ENCODE peak calls at places on chromosomes 12 and 14, in ten cellular contexts. I, O, P, B, V, X, Q, R, A and W are unnamed samples. For H3K36me3 and H3K4me1, the result is how much of the 10 kb centered on the place peaks cover.

GRCh38 chr14:99899578-99900178 is 106.5 kb downstream of the EML1 start:
- DNase-seq in I (no peak), O (peak), P (no peak), B (no peak), V (no peak), X (peak), Q (no peak), R (no peak), A (no peak), W (no peak)

GRCh38 chr14:20641591-20641990 is at the start of gene OR6S1:
- DNase-seq in I (no peak), O (no peak), P (no peak), B (no peak), V (no peak), X (no peak), Q (no peak), R (no peak), A (no peak), W (no peak)

GRCh38 chr14:89912667-89913211 is 41.8 kb downstream of the EFCAB11 start:
- DNase-seq in I (peak), O (peak), P (no peak), B (no peak), V (no peak), X (no peak), Q (no peak), R (peak), A (no peak), W (no peak)

GRCh38 chr14:65849558-65849957 is 437.0 kb downstream of the FUT8 start:
- DNase-seq in I (no peak), O (no peak), P (no peak), B (no peak), V (peak), X (no peak), Q (no peak), R (no peak), A (no peak), W (no peak)

GRCh38 chr12:131085816-131086591 is 132.3 kb downstream of the ADGRD1 start:
- DNase-seq in I (peak), O (no peak), P (no peak), B (peak), V (peak), X (no peak), Q (no peak), R (no peak), A (no peak), W (peak)

GRCh38 chr12:31845613-31846321 is 113.4 kb upstream of the RESF1 start:
- DNase-seq in I (no peak), O (no peak), P (no peak), B (no peak), V (no peak), X (no peak), Q (no peak), R (no peak), A (no peak), W (no peak)

GRCh38 chr12:65696227-65696626 is 128.1 kb upstream of the HMGA2 start:
- DNase-seq in I (no peak), O (peak), P (no peak), B (no peak), V (no peak), X (no peak), Q (no peak), R (no peak), A (no peak), W (no peak)

GRCh38 chr12:89756638-89757321 is 48.1 kb upstream of the ATP2B1 start:
- DNase-seq in I (no peak), O (peak), P (no peak), B (no peak), V (no peak), X (no peak), Q (no peak), R (no peak), A (no peak), W (no peak)

GRCh38 chr12:51234533-51234932 is 4.1 kb upstream of the DAZAP2 start:
- DNase-seq in I (no peak), O (no peak), P (no peak), B (no peak), V (no peak), X (no peak), Q (no peak), R (no peak), A (no peak), W (no peak)

GRCh38 chr14:73227812-73228781 is 9.2 kb upstream of the PAPLN start:
- DNase-seq in I (peak), O (peak), P (no peak), B (no peak), V (no peak), X (no peak), Q (no peak), R (peak), A (no peak), W (peak)

GRCh38 chr14:69181491-69181890 is 9.8 kb upstream of the EXD2 start:
- DNase-seq in I (no peak), O (no peak), P (no peak), B (no peak), V (no peak), X (no peak), Q (no peak), R (no peak), A (no peak), W (no peak)

GRCh38 chr14:78302841-78303240 is 132.7 kb downstream of the NRXN3 start:
- DNase-seq in I (no peak), O (no peak), P (no peak), B (no peak), V (no peak), X (no peak), Q (no peak), R (no peak), A (no peak), W (no peak)

GRCh38 chr12:99043319-99043914 is 398.3 kb downstream of the APAF1 start:
- DNase-seq in I (peak), O (peak), P (no peak), B (peak), V (peak), X (no peak), Q (no peak), R (peak), A (peak), W (peak)

GRCh38 chr14:39102265-39102968 is 618 bp downstream of the SEC23A start:
- DNase-seq in I (no peak), O (peak), P (no peak), B (no peak), V (no peak), X (no peak), Q (no peak), R (no peak), A (no peak), W (no peak)

GRCh38 chr12:32437095-32437515 is 37.7 kb downstream of the FGD4 start:
- DNase-seq in I (no peak), O (peak), P (no peak), B (no peak), V (no peak), X (no peak), Q (no peak), R (no peak), A (no peak), W (no peak)

GRCh38 chr12:57632369-57632897 is 568 bp downstream of the B4GALNT1 start:
- DNase-seq in I (no peak), O (peak), P (no peak), B (no peak), V (peak), X (peak), Q (no peak), R (no peak), A (no peak), W (peak)

GRCh38 chr12:74780458-74781241 is 243.0 kb downstream of the ATXN7L3B start:
- DNase-seq in I (no peak), O (peak), P (no peak), B (no peak), V (no peak), X (no peak), Q (no peak), R (no peak), A (no peak), W (no peak)

GRCh38 chr14:100581228-100582145 is 5.7 kb downstream of the BEGAIN start:
- DNase-seq in I (peak), O (no peak), P (no peak), B (peak), V (no peak), X (no peak), Q (no peak), R (no peak), A (no peak), W (peak)

GRCh38 chr12:58710896-58711295 is 209.4 kb downstream of the LRIG3 start:
- DNase-seq in I (no peak), O (no peak), P (no peak), B (no peak), V (no peak), X (no peak), Q (no peak), R (no peak), A (no peak), W (no peak)

GRCh38 chr12:6829532-6830220 is 1.5 kb downstream of the P3H3 start:
- DNase-seq in I (no peak), O (no peak), P (no peak), B (no peak), V (no peak), X (no peak), Q (no peak), R (no peak), A (no peak), W (peak)

GRCh38 chr12:129186952-129187351 is 333.7 kb downstream of the GLT1D1 start:
- DNase-seq in I (no peak), O (peak), P (no peak), B (no peak), V (no peak), X (no peak), Q (no peak), R (no peak), A (no peak), W (no peak)
- TF ChIP-seq CTCF in I (no peak), O (peak), P (no peak), B (no peak), V (no peak), X (no peak), Q (no peak), R (no peak), A (no peak), W (no peak)

GRCh38 chr12:11861155-11861863 is 209.4 kb upstream of the BCL2L14 start:
- DNase-seq in I (no peak), O (no peak), P (no peak), B (no peak), V (no peak), X (no peak), Q (no peak), R (no peak), A (no peak), W (no peak)

GRCh38 chr12:11863478-11863906 is 207.2 kb upstream of the BCL2L14 start:
- DNase-seq in I (no peak), O (no peak), P (no peak), B (no peak), V (peak), X (no peak), Q (no peak), R (peak), A (no peak), W (peak)

GRCh38 chr12:11862794-11863193 is 207.9 kb upstream of the BCL2L14 start:
- DNase-seq in I (no peak), O (no peak), P (no peak), B (no peak), V (no peak), X (no peak), Q (no peak), R (peak), A (no peak), W (no peak)

GRCh38 chr12:11863988-11864387 is 206.8 kb upstream of the BCL2L14 start:
- DNase-seq in I (no peak), O (no peak), P (no peak), B (no peak), V (no peak), X (no peak), Q (no peak), R (peak), A (no peak), W (no peak)

DNA sequence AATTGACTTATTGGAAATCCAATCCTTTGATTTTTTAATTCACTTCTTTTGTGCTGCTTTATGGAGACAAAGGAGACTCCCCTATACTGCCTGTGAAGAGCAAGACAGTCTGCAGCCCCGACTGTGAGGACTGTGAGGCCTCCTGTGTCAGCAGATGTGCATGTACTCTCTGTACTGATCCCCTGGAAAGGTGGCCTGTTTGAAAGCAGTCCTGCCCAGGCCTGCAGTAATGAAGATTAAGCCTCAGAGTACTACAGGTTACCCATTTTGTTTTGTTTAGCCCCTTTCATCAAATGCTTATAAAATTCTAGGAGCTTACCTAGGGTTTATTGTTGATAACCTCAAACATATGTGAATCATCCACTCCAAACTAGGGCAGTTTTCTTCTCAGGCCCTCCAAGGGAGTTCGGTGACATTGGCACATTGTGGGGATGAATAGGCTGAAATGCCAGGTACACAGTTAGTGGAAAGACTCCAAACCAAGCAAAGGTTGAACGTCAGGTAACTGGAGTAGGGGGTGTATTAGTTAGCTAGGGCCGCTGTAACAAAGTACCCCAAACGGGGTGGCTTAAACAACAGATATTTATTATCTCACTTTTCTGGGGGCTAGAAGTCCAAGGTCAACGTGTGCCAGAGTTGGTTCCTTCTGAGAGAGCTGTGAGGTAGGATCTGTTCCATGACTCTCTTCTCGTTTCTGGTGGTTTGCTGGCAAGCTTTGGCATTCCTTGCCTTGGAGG is 208.7 kb upstream of the BCL2L14 start:
- DNase-seq in I (no peak), O (no peak), P (no peak), B (no peak), V (no peak), X (no peak), Q (no peak), R (no peak), A (no peak), W (no peak)
- H3K36me3 ChIP-seq in I (under half), O (under half), P (under half), B (under half), V (under half), X (under half), Q (under half), R (under half), A (under half), W (under half)

GRCh38 chr12:84891106-84891838 is 21.3 kb downstream of the SLC6A15 start:
- DNase-seq in I (no peak), O (no peak), P (no peak), B (no peak), V (no peak), X (no peak), Q (no peak), R (no peak), A (no peak), W (no peak)
- H3K4me1 ChIP-seq in I (under half), O (under half), P (under half), B (under half), V (under half), X (under half), Q (under half), R (under half), A (under half), W (under half)

DNA sequence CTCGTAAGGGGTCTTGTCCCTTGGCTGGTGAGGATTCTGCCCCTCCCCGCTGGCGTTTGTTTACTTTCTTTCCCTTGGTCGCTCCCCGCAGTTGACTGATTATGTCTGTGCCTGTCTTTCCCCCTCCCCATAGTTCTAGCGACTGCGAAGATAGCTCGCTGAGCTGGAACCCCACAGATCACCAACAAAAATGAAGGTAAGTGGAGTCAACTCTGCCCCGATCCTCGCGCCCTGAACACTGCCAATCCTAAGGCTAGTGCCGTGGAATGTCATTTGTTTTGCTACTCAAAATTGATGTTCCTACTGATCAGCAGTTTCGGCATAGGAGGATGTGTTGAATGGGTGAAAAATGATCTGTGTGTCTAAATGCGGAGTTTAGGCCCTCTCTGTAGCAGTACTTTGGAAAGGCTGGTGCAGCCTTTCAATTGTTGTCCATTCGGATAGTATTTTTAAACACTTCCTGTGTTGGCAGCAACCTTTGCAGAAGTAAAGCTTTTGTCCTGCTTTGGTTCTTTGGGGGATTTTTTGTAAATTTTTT is 1.4 kb downstream of the ARID4A start:
- DNase-seq in I (no peak), O (peak), P (no peak), B (no peak), V (no peak), X (no peak), Q (no peak), R (no peak), A (no peak), W (no peak)
- TF ChIP-seq CTCF in I (no peak), O (no peak), P (no peak), B (no peak), V (no peak), X (no peak), Q (no peak), R (no peak), A (no peak), W (no peak)

DNA sequence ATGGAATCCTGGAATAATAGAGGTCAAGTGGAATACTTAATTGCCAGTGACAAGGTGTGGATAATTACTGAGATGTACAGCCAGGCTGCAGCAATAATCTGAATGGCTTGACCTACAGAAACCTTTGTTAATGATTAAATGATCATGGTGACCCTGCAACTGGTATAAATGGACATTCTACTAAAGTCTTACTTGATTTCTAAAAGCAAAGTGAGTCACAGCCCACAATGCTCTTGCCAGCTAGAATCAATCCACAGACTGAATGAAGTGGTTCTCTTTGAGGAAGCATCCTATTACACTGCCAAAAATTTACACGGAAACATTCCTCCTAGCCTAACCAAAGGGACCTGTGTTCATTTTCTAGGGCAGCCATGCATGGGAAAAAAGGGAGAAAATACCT is 518.5 kb downstream of the SOX5 start:
- DNase-seq in I (no peak), O (no peak), P (no peak), B (no peak), V (no peak), X (no peak), Q (no peak), R (no peak), A (no peak), W (no peak)
- H3K36me3 ChIP-seq in I (under half), O (under half), P (under half), B (under half), V (under half), X (under half), Q (under half), R (under half), A (under half), W (under half)

GRCh38 chr14:85576161-85576560 is 46.2 kb downstream of the FLRT2 start:
- DNase-seq in I (no peak), O (no peak), P (no peak), B (no peak), V (no peak), X (no peak), Q (no peak), R (no peak), A (no peak), W (no peak)
- H3K4me1 ChIP-seq in I (under half), O (under half), P (under half), B (under half), V (under half), X (under half), Q (under half), R (under half), A (under half), W (under half)

GRCh38 chr12:42372154-42372791 is 46.3 kb downstream of the PPHLN1 start:
- DNase-seq in I (no peak), O (peak), P (no peak), B (no peak), V (no peak), X (no peak), Q (no peak), R (no peak), A (no peak), W (peak)
- TF ChIP-seq CTCF in I (peak), O (peak), P (peak), B (peak), V (peak), X (peak), Q (peak), R (peak), A (peak), W (peak)

DNA sequence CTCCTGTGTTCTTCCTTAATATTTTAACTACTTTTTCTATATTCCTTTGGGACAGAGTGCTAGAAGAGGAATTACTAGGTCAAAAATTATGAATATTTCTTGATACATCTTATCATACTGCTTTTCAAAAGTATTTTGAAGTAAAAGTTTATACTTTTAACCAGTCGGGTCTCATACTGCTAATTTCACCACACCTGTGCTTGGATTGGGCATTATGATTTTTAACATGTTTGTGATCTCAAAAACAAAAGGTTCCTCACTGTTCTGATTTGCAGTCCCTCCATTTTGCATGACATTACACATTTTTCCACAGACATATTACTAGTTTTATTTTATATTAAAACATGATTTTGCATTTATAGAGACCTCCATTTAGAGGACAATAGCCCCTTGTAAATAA is 32.9 kb downstream of the MRPL42 start:
- DNase-seq in I (no peak), O (no peak), P (no peak), B (no peak), V (no peak), X (no peak), Q (no peak), R (no peak), A (no peak), W (no peak)
- H3K36me3 ChIP-seq in I (under half), O (under half), P (under half), B (under half), V (under half), X (under half), Q (under half), R (under half), A (under half), W (under half)

DNA sequence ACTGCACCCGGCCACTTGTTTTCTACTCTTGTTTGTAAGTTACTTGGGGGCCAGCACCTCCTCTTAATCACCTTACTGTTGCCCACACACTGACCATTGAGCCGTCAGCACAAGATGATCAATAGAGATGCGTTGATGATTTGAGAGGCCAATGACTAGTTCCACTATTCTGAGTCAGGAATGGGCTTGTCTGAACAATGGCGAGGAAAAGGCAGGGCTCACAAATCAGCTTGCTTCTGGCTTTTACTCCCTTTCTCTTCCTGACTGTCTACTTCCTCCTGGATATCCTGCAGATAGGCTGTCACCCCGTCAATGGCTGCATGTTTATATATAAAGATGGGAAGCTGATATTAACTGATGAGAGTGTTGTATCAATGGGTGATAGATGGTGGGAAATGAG is 29.1 kb upstream of the HDAC7 start:
- DNase-seq in I (no peak), O (no peak), P (no peak), B (no peak), V (no peak), X (no peak), Q (no peak), R (no peak), A (no peak), W (no peak)
- H3K4me1 ChIP-seq in I (under half), O (under half), P (under half), B (under half), V (under half), X (under half), Q (under half), R (under half), A (under half), W (under half)

DNA sequence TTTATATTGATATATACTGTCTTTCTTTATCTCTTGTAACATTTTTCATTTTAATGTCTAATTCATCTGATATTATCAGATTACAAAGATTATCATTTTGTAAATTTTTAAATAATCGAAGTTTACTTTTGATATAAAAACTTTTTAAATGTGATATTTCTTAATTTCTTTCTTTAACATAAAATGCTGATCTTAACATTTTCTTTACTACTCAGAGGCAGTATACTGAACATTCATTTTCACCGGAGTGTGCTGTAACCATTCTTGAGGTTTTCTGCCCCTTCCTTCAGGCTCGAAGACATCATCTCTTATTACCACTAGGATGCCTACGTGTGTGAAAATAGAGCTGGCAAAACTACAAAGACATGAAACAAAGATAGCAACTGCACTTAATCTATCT is 186.9 kb downstream of the DIO2 start:
- DNase-seq in I (no peak), O (no peak), P (no peak), B (no peak), V (no peak), X (no peak), Q (no peak), R (no peak), A (no peak), W (no peak)
- TF ChIP-seq CTCF in I (no peak), O (no peak), P (no peak), B (no peak), V (no peak), X (no peak), Q (no peak), R (no peak), A (no peak), W (no peak)